ENCODE peak calls at places on chromosome 1, in four cellular contexts. C is astrocyte of the cerebellum, U is lower lobe of right lung, S is sigmoid colon. X is an unnamed sample.

GRCh38 chr1:86150553-86151055 is 6.0 kb downstream of the COL24A1 start:
- DNase-seq in U (no peak), S (no peak), C (no peak), X (no peak)

GRCh38 chr1:155463865-155464264 is 98.7 kb downstream of the ASH1L start:
- DNase-seq in S (no peak), C (peak), U (no peak), X (peak)

GRCh38 chr1:209527372-209527771 is 56.1 kb upstream of the CAMK1G start:
- DNase-seq in C (no peak), U (no peak), S (no peak), X (peak)

GRCh38 chr1:227959325-227959860 is 11.7 kb upstream of the WNT9A start:
- DNase-seq in U (no peak), S (peak), C (no peak), X (no peak)

GRCh38 chr1:46770541-46770940 is 28.3 kb upstream of the CYP4B1 start:
- DNase-seq in U (no peak), C (no peak), S (no peak), X (no peak)

GRCh38 chr1:193417420-193417819 is 231.0 kb upstream of the B3GALT2 start:
- DNase-seq in C (no peak), U (no peak), S (no peak), X (no peak)

GRCh38 chr1:77313491-77313890 is 31.7 kb downstream of the AK5 start:
- DNase-seq in S (no peak), C (no peak), U (no peak), X (no peak)

GRCh38 chr1:174800221-174800791 is 199.4 kb upstream of the CACYBP start:
- DNase-seq in U (no peak), S (no peak), C (no peak), X (no peak)

GRCh38 chr1:92833840-92834239 is 2.0 kb downstream of the RPL5 start:
- DNase-seq in C (no peak), S (no peak), U (no peak), X (no peak)

DNA sequence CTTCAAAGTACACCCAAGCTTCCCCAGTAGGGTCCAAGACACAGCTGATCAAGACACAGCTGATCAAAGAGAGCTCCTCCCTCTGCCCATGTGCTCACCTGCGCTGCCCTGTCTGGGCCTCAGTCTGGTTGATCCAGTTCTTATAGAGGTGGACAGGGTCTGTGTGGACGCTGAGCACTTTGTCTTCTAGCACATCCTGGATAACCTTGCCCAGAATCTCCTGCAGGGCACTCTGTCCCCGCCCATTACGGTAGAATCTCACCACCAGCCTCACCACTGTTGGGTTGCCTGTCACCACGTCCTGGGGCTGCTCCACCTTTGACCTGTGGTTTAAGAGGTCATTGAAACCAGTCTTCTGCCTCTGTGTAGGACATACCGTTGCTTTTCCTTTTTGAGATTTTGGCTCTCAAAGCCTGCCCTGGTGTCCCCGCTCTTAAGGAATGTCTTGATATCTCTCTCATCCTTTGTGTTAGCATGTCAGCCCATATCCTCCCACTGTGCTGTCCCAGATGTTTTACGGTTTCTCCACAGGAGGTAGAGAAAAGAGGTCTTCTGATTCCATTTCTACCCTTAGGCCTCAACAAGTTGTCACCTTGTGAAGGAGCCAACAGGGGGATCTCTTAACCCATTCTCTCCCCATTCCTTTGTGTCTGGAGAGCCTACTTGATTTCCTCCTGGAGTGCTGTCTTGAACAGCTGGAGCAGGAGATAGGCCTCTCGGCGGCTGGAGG is 33.5 kb downstream of the IQGAP3 start:
- DNase-seq in U (no peak), C (no peak), S (no peak), X (no peak)
- TF ChIP-seq CTCF in U (no peak), C (no peak), S (no peak), X (no peak)

DNA sequence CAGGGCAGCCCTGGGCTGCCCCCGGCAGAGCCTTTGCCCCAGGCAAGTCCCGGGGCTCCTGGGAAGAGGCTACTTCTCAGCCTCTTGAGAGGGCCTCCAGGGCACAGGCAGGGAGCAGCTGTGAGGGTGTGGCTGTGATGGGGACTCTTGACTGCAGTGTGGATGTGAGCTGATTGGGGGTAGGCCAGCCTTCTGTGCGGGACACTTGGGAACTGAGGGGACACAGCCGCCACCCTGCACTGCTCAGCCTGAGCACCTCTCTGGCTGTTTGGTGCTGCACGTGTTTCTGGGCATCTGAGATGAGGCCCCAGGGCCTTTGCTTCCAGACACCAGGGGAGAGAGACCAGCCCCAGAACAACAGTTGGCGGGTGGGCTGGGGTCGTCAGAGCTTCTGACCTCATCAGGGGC is 62.1 kb downstream of the SKI start:
- DNase-seq in U (no peak), C (no peak), S (no peak), X (no peak)
- H3K4me3 ChIP-seq in U (peak), C (no peak), S (peak), X (no peak)

GRCh38 chr1:150272379-150272840 is at the start of gene C1orf54:
- DNase-seq in U (no peak), S (peak), C (peak), X (no peak)
- TF ChIP-seq CTCF in U (no peak), S (no peak), C (peak), X (no peak)

DNA sequence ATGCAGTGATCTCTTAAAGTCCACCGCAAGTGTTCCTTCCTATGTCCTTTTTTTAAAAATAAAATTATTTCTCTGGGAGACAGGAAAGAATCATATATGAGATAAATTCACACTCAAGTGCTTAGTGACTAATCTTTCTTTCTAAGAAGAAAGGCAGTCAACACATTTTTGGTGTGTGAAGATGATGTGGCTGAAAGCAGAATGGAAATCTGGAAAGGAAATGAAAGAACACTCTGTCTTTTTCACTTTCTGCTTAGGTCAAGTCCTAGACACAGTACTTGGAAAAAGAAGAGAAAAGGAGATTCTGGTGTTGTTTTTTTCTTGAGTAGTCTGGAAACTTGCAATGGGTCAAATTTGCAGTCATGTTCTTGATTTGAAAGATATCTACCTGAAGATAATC is 45.5 kb upstream of the PRRX1 start:
- DNase-seq in U (no peak), S (no peak), C (no peak), X (no peak)
- H3K4me3 ChIP-seq in U (no peak), S (no peak), C (no peak), X (no peak)